ENCODE peak calls at places on chromosomes 5 and 9, in seven cellular contexts. R, E, C, G, L, X and F are unnamed samples.

GRCh38 chr5:173923236-173924104 is 35.3 kb downstream of the CPEB4 start:
- DNase-seq in R (peak), E (peak), C (peak), G (no peak), L (no peak), X (no peak), F (no peak)

GRCh38 chr9:70407081-70407503 is 7.4 kb downstream of the KLF9 start:
- DNase-seq in R (no peak), E (peak), C (peak), G (no peak), L (no peak), X (no peak), F (no peak)

GRCh38 chr9:37994639-37995347 is 74.2 kb downstream of the SHB start:
- DNase-seq in R (no peak), E (peak), C (peak), G (no peak), L (peak), X (no peak), F (no peak)

GRCh38 chr9:101235105-101235866 is 149.5 kb downstream of the BAAT start:
- DNase-seq in R (peak), E (peak), C (peak), G (no peak), L (peak), X (no peak), F (no peak)

GRCh38 chr5:158451203-158451982 is 592.4 kb upstream of the CLINT1 start:
- DNase-seq in R (peak), E (peak), C (peak), G (no peak), L (peak), X (no peak), F (no peak)

GRCh38 chr5:12245429-12245828 is 341.2 kb upstream of the CTNND2 start:
- DNase-seq in R (no peak), E (peak), C (no peak), G (no peak), L (no peak), X (no peak), F (no peak)

GRCh38 chr9:34540826-34541225 is 18.0 kb upstream of the ENHO start:
- DNase-seq in R (no peak), E (peak), C (peak), G (no peak), L (peak), X (no peak), F (no peak)

GRCh38 chr9:34578241-34579096 is 11.1 kb downstream of the CNTFR start:
- DNase-seq in R (peak), E (peak), C (peak), G (peak), L (peak), X (no peak), F (peak)

GRCh38 chr5:64347308-64347707 is 158.5 kb upstream of the RGS7BP start:
- DNase-seq in R (peak), E (no peak), C (no peak), G (no peak), L (no peak), X (no peak), F (no peak)

GRCh38 chr9:109852561-109852960 is 72.6 kb downstream of the PALM2AKAP2 start:
- DNase-seq in R (no peak), E (no peak), C (peak), G (no peak), L (no peak), X (no peak), F (no peak)

GRCh38 chr5:13985736-13986418 is 41.4 kb upstream of the DNAH5 start:
- DNase-seq in R (no peak), E (peak), C (peak), G (no peak), L (no peak), X (no peak), F (no peak)

GRCh38 chr5:168311061-168311566 is 19.7 kb downstream of the WWC1 start:
- DNase-seq in R (peak), E (no peak), C (no peak), G (peak), L (no peak), X (no peak), F (no peak)

GRCh38 chr5:177351392-177352329 is at the start of gene LMAN2:
- DNase-seq in R (peak), E (peak), C (peak), G (peak), L (peak), X (peak), F (peak)

GRCh38 chr5:10607666-10608442 is 44.0 kb downstream of the ANKRD33B start:
- DNase-seq in R (peak), E (peak), C (peak), G (no peak), L (no peak), X (no peak), F (no peak)

GRCh38 chr5:93371893-93372292 is 209.1 kb downstream of the NR2F1-AS1 start:
- DNase-seq in R (no peak), E (no peak), C (no peak), G (no peak), L (no peak), X (no peak), F (no peak)

GRCh38 chr5:59098743-59099142 is 515.9 kb downstream of the RAB3C start:
- DNase-seq in R (no peak), E (no peak), C (no peak), G (no peak), L (no peak), X (no peak), F (no peak)

GRCh38 chr5:5369051-5369450 is 53.4 kb upstream of the ICE1 start:
- DNase-seq in R (no peak), E (no peak), C (no peak), G (no peak), L (no peak), X (no peak), F (no peak)

GRCh38 chr5:26482817-26483375 is 555.5 kb downstream of the CDH9 start:
- DNase-seq in R (peak), E (peak), C (peak), G (peak), L (peak), X (no peak), F (peak)

GRCh38 chr5:149749481-149750365 is 19.6 kb downstream of the PPARGC1B start:
- DNase-seq in R (no peak), E (no peak), C (no peak), G (no peak), L (no peak), X (no peak), F (no peak)

DNA sequence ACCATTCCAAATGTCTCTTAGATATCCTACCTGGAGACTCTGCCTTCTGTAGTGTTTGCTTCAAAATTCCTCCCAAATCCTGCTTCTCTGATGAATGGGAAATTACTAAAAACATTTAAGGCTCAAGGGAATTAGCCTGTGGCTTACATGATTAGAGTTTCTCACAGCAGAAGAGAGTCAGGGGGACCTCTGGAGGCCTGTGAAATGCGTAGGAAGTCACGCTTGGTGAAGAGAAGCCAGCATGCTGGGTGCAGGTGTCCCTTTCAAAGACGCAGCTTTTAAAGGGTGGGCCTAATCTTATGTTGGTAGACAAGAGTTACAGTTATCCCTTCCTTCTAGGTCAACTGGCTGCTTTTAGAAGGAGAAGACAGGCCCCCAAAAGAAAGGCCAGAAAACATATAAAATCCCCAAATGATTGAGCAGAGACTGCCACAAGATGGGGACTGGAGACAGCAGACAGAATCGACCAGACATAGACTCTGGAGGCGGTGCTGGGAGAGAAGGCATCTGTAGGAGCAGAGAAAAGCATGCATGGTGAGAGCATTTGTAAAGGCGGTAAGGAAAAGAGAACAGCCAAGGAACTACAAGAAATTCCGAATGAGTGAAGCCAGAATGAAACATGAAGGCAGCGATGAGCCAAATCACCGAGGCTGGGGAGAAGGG is 42.3 kb downstream of the B4GALT1 start:
- DNase-seq in R (peak), E (no peak), C (no peak), G (no peak), L (no peak), X (no peak), F (no peak)
- TF ChIP-seq CTCF in R (no peak), E (no peak), C (peak), G (no peak), L (no peak), X (no peak), F (no peak)

GRCh38 chr5:96709152-96709821 is 47.1 kb downstream of the CAST start:
- DNase-seq in R (no peak), E (peak), C (peak), G (no peak), L (no peak), X (no peak), F (no peak)

GRCh38 chr5:96703985-96704384 is 41.8 kb downstream of the CAST start:
- DNase-seq in R (no peak), E (no peak), C (no peak), G (no peak), L (no peak), X (no peak), F (no peak)

GRCh38 chr5:96708600-96708999 is 46.4 kb downstream of the CAST start:
- DNase-seq in R (no peak), E (no peak), C (no peak), G (no peak), L (no peak), X (no peak), F (no peak)

GRCh38 chr5:96703384-96703910 is 41.3 kb downstream of the CAST start:
- DNase-seq in R (peak), E (peak), C (no peak), G (no peak), L (no peak), X (no peak), F (no peak)

DNA sequence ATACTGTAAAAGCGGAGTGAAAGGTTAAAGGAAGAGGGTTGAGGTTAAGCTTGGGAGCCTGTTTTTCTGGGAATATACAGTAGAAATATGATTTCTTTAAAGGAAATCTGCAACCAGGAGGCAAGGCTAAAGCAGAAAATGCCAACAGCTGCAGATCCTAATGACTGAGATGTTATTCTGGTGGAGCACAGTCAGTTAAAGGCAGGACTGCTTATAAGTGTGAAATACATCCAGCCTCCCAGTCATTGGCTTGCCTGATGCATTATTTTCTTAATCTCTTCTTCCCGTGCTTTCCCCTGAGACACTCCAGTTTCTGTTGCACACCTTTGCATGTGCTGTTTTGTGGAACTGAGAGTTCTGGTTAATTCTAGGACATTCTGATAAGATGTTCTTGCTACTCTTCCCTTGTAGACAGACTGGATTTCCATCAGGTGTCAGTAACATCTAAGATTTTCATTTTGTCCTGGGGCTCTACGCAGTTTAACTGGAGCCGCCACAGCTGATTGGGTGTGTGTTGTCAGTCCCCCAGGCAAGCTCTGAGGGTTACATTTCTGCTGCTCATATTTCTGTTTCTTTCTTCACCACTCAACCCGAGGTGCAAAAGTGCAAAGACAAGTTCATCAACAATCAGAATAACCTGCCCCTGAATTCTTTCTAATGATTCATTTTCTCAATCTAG is 44.4 kb downstream of the CAST start:
- DNase-seq in R (no peak), E (no peak), C (no peak), G (no peak), L (no peak), X (no peak), F (no peak)
- TF ChIP-seq CTCF in R (no peak), E (no peak), C (no peak), G (no peak), L (no peak), X (no peak), F (no peak)

GRCh38 chr9:75382126-75382525 is 293.8 kb downstream of the OSTF1 start:
- DNase-seq in R (no peak), E (peak), C (no peak), G (no peak), L (no peak), X (no peak), F (no peak)

GRCh38 chr9:75376855-75377254 is 288.5 kb downstream of the OSTF1 start:
- DNase-seq in R (no peak), E (no peak), C (no peak), G (no peak), L (no peak), X (no peak), F (no peak)

GRCh38 chr9:75378036-75378435 is 289.7 kb downstream of the OSTF1 start:
- DNase-seq in R (no peak), E (peak), C (no peak), G (no peak), L (no peak), X (no peak), F (peak)

DNA sequence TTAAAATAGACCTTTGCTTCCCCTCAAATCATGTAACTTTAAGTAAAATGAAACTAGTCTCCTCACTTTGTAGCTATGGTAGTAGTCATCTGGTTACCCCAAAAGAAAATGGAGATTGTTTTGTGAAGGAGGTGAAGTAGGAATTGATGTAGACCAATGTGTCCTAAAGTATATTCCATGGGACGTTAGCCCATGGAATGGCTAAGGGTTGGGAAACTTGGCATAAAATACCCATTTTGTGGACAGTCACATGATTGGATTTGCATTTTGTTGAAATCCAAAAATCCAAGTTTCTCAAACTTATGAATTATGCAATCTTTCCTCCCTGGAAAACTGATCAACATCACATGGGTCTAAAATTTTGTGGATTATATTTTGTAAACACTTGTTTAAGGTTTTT is 290.6 kb downstream of the OSTF1 start:
- DNase-seq in R (no peak), E (no peak), C (no peak), G (no peak), L (no peak), X (no peak), F (no peak)
- TF ChIP-seq CTCF in R (no peak), E (no peak), C (no peak), G (no peak), L (no peak), X (no peak), F (no peak)

GRCh38 chr5:35963381-35963843 is 25.0 kb upstream of the CAPSL start:
- DNase-seq in R (peak), E (no peak), C (no peak), G (peak), L (peak), X (no peak), F (peak)
- TF ChIP-seq CTCF in R (peak), E (peak), C (peak), G (peak), L (peak), X (peak), F (peak)

GRCh38 chr5:162052671-162053070 is 14.9 kb upstream of the GABRG2 start:
- DNase-seq in R (no peak), E (no peak), C (no peak), G (no peak), L (no peak), X (no peak), F (no peak)

DNA sequence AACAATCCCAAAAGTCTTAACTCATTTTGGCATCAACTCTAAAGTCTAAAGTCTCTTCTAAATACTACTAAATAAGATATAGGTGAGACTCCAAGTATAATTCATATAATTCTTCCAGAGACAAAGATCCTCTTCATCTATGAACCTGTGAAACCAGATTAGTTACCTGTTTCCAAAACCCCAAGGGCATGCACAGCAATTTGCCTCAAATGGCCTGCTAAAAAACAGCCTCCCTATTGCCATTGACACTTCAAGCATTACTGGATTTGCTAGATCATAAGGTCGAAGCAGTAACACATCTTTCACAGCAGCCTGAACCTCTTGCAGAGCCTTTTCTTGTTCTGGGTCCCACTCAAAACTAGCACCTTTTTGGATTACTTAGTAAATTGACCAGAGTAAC is 20.3 kb upstream of the GABRG2 start:
- DNase-seq in R (no peak), E (no peak), C (no peak), G (no peak), L (no peak), X (no peak), F (no peak)
- TF ChIP-seq CTCF in R (no peak), E (no peak), C (no peak), G (no peak), L (no peak), X (no peak), F (no peak)

GRCh38 chr5:111401906-111402305 is 110.4 kb downstream of the STARD4 start:
- DNase-seq in R (no peak), E (no peak), C (no peak), G (no peak), L (no peak), X (no peak), F (no peak)
- TF ChIP-seq CTCF in R (no peak), E (no peak), C (no peak), G (no peak), L (no peak), X (no peak), F (no peak)

GRCh38 chr9:86639899-86640379 is 285.7 kb upstream of the TUT7 start:
- DNase-seq in R (no peak), E (no peak), C (no peak), G (peak), L (no peak), X (no peak), F (peak)
- TF ChIP-seq CTCF in R (peak), E (no peak), C (no peak), G (no peak), L (no peak), X (no peak), F (no peak)

GRCh38 chr5:16456103-16456832 is 9.3 kb downstream of the ZNF622 start:
- DNase-seq in R (peak), E (peak), C (peak), G (no peak), L (peak), X (no peak), F (peak)

GRCh38 chr5:16459451-16459850 is 6.1 kb downstream of the ZNF622 start:
- DNase-seq in R (no peak), E (no peak), C (no peak), G (no peak), L (no peak), X (no peak), F (no peak)

GRCh38 chr5:16455670-16456069 is 9.9 kb downstream of the ZNF622 start:
- DNase-seq in R (no peak), E (no peak), C (no peak), G (no peak), L (no peak), X (no peak), F (no peak)

GRCh38 chr5:16457853-16458252 is 7.7 kb downstream of the ZNF622 start:
- DNase-seq in R (no peak), E (peak), C (no peak), G (no peak), L (no peak), X (no peak), F (no peak)

DNA sequence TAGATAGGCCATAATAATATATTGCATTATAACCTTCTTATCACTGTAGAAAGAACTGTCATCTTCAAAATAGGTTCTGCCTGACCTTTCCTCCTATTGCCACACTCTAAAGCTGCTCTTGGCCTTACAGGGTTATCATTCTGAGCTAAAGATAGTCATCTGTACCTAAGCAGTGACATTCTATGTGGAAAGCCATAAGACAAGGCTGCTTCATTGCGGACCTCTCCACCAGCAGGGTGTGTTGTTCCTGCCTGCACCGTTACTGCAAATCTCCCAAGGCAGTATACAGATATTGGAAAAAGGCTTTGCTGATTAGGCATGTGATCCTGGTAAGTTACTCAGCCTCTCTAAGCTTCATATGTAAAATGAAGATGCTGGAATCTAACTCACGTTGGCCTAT is 8.1 kb downstream of the ZNF622 start:
- DNase-seq in R (no peak), E (no peak), C (no peak), G (no peak), L (no peak), X (no peak), F (no peak)
- TF ChIP-seq CTCF in R (no peak), E (peak), C (no peak), G (no peak), L (no peak), X (no peak), F (no peak)

GRCh38 chr5:152052470-152052869 is 127.8 kb upstream of the GLRA1 start:
- DNase-seq in R (no peak), E (no peak), C (no peak), G (no peak), L (no peak), X (no peak), F (no peak)
- TF ChIP-seq CTCF in R (no peak), E (no peak), C (no peak), G (no peak), L (no peak), X (no peak), F (no peak)